ENCODE peak calls at places on chromosomes 11 and 22, in seven cellular contexts. N, D, L, V, Z, R and Q are unnamed samples.

GRCh38 chr22:43777204-43777671 is 34.9 kb downstream of the EFCAB6 start:
- DNase-seq in N (no peak), Z (peak), R (peak), D (no peak), V (peak), L (no peak), Q (peak)

GRCh38 chr22:44623771-44624510 is 78.1 kb upstream of the PRR5 start:
- DNase-seq in Z (peak), R (peak), D (no peak), V (peak), N (no peak), L (peak), Q (peak)

GRCh38 chr11:68810164-68810563 is 31.6 kb downstream of the CPT1A start:
- DNase-seq in L (no peak), N (no peak), R (no peak), D (no peak), V (no peak), Z (no peak), Q (no peak)

GRCh38 chr11:65429724-65430405 is 7.3 kb downstream of the NEAT1 start:
- DNase-seq in L (no peak), N (no peak), D (no peak), V (peak), Z (no peak), R (peak), Q (peak)

GRCh38 chr11:126337472-126338241 is 17.8 kb upstream of the ST3GAL4 start:
- DNase-seq in R (no peak), N (no peak), L (no peak), Z (no peak), V (no peak), D (no peak), Q (no peak)

GRCh38 chr11:17855531-17856290 is 121.1 kb downstream of the KCNC1 start:
- DNase-seq in V (no peak), L (no peak), D (no peak), N (no peak), Z (no peak), R (peak), Q (no peak)

GRCh38 chr22:40855960-40856512 is 403 bp downstream of the ST13 start:
- DNase-seq in Z (peak), L (peak), D (peak), N (no peak), V (peak), R (peak), Q (no peak)

GRCh38 chr11:2312232-2313042 is 10.6 kb downstream of the TSPAN32 start:
- DNase-seq in L (no peak), V (peak), D (no peak), N (no peak), R (no peak), Z (no peak), Q (peak)

GRCh38 chr22:39432361-39432811 is 24.4 kb upstream of the MGAT3 start:
- DNase-seq in D (no peak), R (no peak), Z (no peak), V (no peak), N (no peak), L (peak), Q (no peak)

GRCh38 chr11:92211576-92212167 is 12.9 kb upstream of the FAT3 start:
- DNase-seq in L (peak), D (peak), V (peak), N (no peak), R (peak), Z (peak), Q (peak)

GRCh38 chr11:12132790-12133145 is 22.4 kb downstream of the MICAL2 start:
- DNase-seq in Z (no peak), V (no peak), L (no peak), D (no peak), R (no peak), N (no peak), Q (no peak)

GRCh38 chr11:122253541-122254317 is 137.7 kb upstream of the BLID start:
- DNase-seq in N (no peak), Z (peak), L (no peak), V (peak), D (no peak), R (peak), Q (no peak)

GRCh38 chr22:33867118-33867863 is 53.0 kb downstream of the LARGE1 start:
- DNase-seq in D (no peak), Z (no peak), N (no peak), L (no peak), R (no peak), V (peak), Q (peak)

GRCh38 chr22:26828311-26828710 is 170.9 kb downstream of the MIAT start:
- DNase-seq in V (no peak), L (no peak), D (no peak), Z (no peak), R (no peak), N (no peak), Q (no peak)

GRCh38 chr22:22110548-22111266 is 128.1 kb upstream of the TOP3B start:
- DNase-seq in Z (peak), R (peak), D (peak), V (peak), L (peak), N (no peak), Q (peak)

GRCh38 chr22:22113701-22114100 is 130.9 kb upstream of the VPREB1 start:
- DNase-seq in V (no peak), N (no peak), L (no peak), D (no peak), R (no peak), Z (no peak), Q (no peak)

GRCh38 chr22:22112533-22113294 is 130.1 kb upstream of the TOP3B start:
- DNase-seq in D (no peak), V (no peak), Z (no peak), N (no peak), R (no peak), L (no peak), Q (no peak)

GRCh38 chr22:22111267-22111751 is 128.7 kb upstream of the TOP3B start:
- DNase-seq in Z (peak), N (no peak), L (no peak), V (peak), R (no peak), D (no peak), Q (peak)

DNA sequence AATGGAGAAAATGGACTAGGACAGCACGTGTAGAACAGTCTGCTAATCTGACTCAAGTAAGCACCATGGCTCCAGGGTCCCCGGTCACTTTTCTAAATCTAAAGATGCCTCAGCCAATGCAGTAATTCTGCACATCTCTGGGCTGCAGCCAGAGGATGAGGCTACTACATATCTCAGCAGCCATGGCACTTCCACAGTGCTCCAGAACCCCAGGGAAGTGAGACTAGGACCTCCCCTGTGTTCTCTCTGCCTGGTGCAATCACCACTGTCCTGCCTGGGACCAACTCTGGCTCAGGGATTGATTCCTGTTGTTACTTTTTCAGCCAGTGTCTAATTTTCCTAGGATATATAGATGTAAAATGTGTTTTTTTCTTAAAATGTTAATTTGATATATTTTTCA is 129.4 kb upstream of the TOP3B start:
- DNase-seq in L (no peak), V (no peak), N (no peak), R (no peak), Z (no peak), D (no peak), Q (no peak)
- H3K23ac ChIP-seq in L (no peak), V (no peak), N (no peak), R (no peak), Z (no peak), D (no peak), Q (no peak)

GRCh38 chr11:26704249-26704648 is 17.6 kb downstream of the SLC5A12 start:
- DNase-seq in L (no peak), V (no peak), Z (peak), R (peak), D (no peak), N (no peak), Q (peak)
- H3K23ac ChIP-seq in L (no peak), V (no peak), Z (no peak), R (no peak), D (no peak), N (no peak), Q (no peak)

GRCh38 chr11:44709281-44709562 is 17.5 kb upstream of the TSPAN18 start:
- DNase-seq in V (no peak), N (no peak), R (peak), Z (peak), L (no peak), D (no peak), Q (peak)

GRCh38 chr11:44711772-44712608 is 14.8 kb upstream of the TSPAN18 start:
- DNase-seq in N (no peak), V (no peak), R (no peak), D (no peak), Z (peak), L (peak), Q (no peak)

GRCh38 chr11:44713022-44713421 is 13.7 kb upstream of the TSPAN18 start:
- DNase-seq in D (no peak), R (no peak), L (no peak), V (no peak), Z (no peak), N (no peak), Q (no peak)

GRCh38 chr11:44709966-44710365 is 16.8 kb upstream of the TSPAN18 start:
- DNase-seq in Z (no peak), V (peak), N (no peak), R (no peak), D (no peak), L (no peak), Q (no peak)

DNA sequence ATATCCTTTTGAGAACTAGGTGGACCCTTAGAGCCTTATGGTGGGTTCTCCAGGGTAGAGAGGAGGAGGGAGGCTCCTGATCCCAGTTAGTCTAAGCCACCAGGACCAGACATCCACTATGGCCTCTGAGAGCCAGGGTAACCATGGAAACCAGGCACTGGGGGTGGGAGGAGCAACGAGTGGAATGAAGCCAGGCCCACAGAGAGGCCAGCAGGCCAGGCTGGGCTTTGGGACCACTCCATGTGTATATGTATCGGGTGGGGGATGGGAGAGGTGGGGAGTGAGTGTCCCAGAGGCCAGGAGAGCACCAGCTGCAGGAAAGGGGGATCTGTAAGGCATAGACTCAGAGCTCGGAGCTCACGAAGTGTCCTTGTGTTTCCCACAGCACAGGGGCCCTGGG is 15.6 kb upstream of the TSPAN18 start:
- DNase-seq in L (peak), D (peak), V (no peak), R (no peak), N (no peak), Z (peak), Q (no peak)
- H3K23ac ChIP-seq in L (no peak), D (no peak), V (no peak), R (no peak), N (no peak), Z (no peak), Q (no peak)

GRCh38 chr22:49608228-49608627 is 219.4 kb downstream of the BRD1 start:
- DNase-seq in N (no peak), V (no peak), D (no peak), R (no peak), Z (no peak), L (no peak), Q (no peak)
- H3K23ac ChIP-seq in N (no peak), V (no peak), D (no peak), R (no peak), Z (no peak), L (no peak), Q (no peak)

DNA sequence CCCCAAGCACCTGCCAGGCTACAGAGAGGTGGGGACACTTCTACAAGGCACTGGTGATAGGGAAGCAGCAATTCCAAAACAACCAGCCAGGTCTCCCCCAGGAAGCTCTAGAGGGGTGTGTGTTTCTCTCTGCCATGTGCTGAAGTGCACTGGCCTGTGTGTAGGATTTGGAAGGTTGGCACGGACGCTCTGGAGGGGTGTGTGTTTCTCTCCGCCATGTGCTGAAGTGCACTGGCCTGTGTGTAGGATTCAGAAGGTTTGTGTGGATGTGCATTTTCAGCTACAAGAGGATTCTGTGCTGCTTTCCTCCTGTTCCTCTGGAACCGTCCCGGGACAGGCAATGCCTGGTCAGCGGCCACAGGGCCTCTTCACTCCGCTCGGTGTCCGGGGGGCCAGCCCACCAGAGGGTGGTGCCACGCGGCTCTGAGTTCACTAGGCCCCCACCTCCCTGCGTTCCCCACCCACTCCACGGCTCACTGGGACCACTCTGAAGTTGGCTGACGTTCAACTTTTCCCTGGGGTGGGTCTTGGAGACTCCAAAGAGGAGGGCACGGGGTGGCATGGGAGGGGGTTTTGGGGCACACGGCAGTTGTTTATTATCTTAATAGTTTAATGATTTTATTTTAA is 552.8 kb downstream of the BRD1 start:
- DNase-seq in V (no peak), L (no peak), D (no peak), Z (no peak), R (no peak), N (no peak), Q (no peak)
- H3K23ac ChIP-seq in V (no peak), L (no peak), D (no peak), Z (no peak), R (no peak), N (no peak), Q (no peak)

GRCh38 chr11:74487875-74488274 is 5.6 kb downstream of the LIPT2 start:
- DNase-seq in Z (peak), N (no peak), V (no peak), D (no peak), R (peak), L (peak), Q (no peak)

GRCh38 chr11:74490945-74491344 is 2.6 kb downstream of the LIPT2 start:
- DNase-seq in Z (no peak), R (no peak), N (no peak), V (no peak), D (no peak), L (no peak), Q (no peak)

GRCh38 chr11:74480683-74481417 is 12.7 kb downstream of the LIPT2 start:
- DNase-seq in D (no peak), R (no peak), L (no peak), Z (no peak), V (no peak), N (no peak), Q (no peak)

GRCh38 chr11:74485868-74486267 is 7.7 kb downstream of the LIPT2 start:
- DNase-seq in D (no peak), L (no peak), R (no peak), Z (peak), N (no peak), V (no peak), Q (no peak)
- H3K23ac ChIP-seq in D (no peak), L (no peak), R (no peak), Z (no peak), N (no peak), V (no peak), Q (no peak)

DNA sequence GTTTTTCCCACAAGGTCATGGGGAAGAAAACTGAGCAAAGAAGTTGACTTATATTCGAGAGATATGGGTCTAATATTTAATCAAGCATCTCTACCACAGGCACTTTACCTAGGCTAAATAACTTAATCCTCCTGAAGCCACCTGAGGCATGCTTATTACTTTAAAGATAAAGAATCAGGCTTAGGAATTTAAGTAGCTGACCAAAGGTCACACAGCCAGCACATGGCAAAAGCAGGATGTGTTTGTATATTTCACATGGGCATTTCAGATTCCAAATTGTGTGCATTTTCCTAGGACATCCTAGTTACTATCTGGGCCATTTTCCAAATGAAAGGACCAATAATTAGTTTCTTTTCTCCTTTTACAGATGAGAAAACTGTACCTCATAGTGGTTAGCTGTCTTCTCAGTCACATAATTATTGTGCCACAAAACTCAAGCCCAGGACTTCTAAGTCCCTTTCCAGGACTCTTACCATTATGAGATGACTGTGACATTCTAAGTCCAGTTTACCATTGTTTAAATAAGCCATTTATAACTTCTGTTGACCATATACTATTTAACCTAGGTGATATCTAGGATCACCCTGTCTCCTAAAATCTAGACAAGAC is 112.1 kb upstream of the ZC3H12C start:
- DNase-seq in D (no peak), R (peak), Z (no peak), V (no peak), L (no peak), N (no peak), Q (no peak)
- H3K23ac ChIP-seq in D (no peak), R (no peak), Z (no peak), V (no peak), L (no peak), N (no peak), Q (no peak)

GRCh38 chr22:32583074-32583677 is 108.6 kb downstream of the FBXO7 start:
- DNase-seq in R (no peak), N (no peak), V (no peak), Z (no peak), D (no peak), L (no peak), Q (no peak)

GRCh38 chr22:32576553-32577255 is 102.1 kb downstream of the FBXO7 start:
- DNase-seq in R (no peak), N (no peak), Z (peak), D (no peak), L (no peak), V (no peak), Q (no peak)

GRCh38 chr22:32577591-32577990 is 103.0 kb downstream of the FBXO7 start:
- DNase-seq in D (no peak), R (no peak), L (no peak), Z (no peak), N (no peak), V (no peak), Q (no peak)

GRCh38 chr22:32578752-32579151 is 104.1 kb downstream of the FBXO7 start:
- DNase-seq in Z (no peak), L (no peak), N (no peak), D (no peak), V (no peak), R (no peak), Q (no peak)

DNA sequence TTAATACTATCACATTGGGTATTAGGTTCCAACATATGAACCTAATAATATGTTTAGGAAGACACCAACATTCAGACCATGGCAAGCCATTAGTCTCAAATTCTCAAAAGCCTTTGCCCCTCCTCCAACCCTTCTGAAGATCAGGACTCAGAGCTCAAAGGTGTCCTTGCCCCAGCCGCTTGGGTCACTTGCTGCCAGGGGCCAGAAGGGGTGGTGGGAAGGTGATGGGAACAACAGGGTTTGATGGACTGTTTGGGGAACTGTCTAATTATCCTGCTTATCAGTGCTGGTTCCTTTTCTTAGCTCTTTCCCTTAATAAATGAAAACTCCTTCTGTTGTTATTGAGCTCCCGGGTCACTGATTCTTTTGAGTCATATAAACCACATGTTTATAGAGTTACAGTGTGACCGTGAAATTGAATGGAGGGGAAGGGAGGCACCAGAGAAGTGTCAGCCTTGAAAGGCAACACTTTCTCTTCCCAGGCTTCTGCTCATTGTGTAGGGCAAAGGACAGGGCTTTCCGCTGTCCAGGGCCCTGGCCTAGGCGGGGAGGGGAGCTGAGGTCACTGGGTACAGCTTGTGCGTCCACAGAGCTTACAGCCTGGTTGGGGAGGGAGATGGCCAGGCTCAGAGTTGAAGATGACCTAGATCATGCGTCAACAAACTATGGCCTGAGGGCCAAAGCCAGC is 105.1 kb downstream of the FBXO7 start:
- DNase-seq in Z (no peak), L (no peak), R (peak), D (no peak), N (no peak), V (peak), Q (peak)
- H3K23ac ChIP-seq in Z (no peak), L (no peak), R (no peak), D (no peak), N (no peak), V (no peak), Q (no peak)

GRCh38 chr22:37074537-37074936 is 23.0 kb downstream of the KCTD17 start:
- DNase-seq in N (no peak), Z (no peak), D (no peak), V (no peak), L (no peak), R (no peak), Q (no peak)
- H3K23ac ChIP-seq in N (no peak), Z (no peak), D (no peak), V (no peak), L (no peak), R (no peak), Q (no peak)

GRCh38 chr11:121194731-121195596 is 93.9 kb downstream of the TECTA start:
- DNase-seq in V (peak), L (peak), D (peak), R (peak), N (no peak), Z (peak), Q (peak)

DNA sequence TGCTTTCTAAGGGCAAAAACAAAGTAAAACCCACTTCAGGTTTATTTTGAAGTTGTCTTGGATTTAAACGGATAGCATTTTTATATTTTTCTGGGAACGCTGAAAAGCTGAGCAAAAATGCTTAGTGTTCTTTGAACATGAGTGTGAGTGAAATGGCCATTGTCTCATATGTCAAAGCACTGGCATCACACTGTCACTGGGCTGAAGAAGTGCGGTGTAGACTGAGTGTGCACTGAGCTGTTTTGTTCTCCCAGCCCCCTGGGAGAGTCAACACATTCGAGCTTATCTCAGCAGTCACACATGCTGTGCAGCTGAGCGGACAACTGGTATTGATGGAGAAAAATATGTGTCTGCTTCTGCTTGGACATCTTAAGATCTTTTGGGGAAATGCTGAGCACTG is 90.7 kb downstream of the TECTA start:
- DNase-seq in L (no peak), R (no peak), D (no peak), Z (no peak), V (no peak), N (no peak), Q (no peak)
- H3K23ac ChIP-seq in L (no peak), R (no peak), D (no peak), Z (no peak), V (no peak), N (no peak), Q (no peak)